ENCODE peak calls at places on chromosomes 16 and 17, in eight cellular contexts. D, C, F, B, R, W, Q and H are unnamed samples.

GRCh38 chr17:68579194-68579900 is 21.8 kb downstream of the FAM20A start:
- DNase-seq in C (no peak), D (no peak), W (no peak), Q (no peak), F (no peak), B (no peak), R (no peak), H (no peak)

GRCh38 chr16:72723781-72724180 is 324.1 kb downstream of the ZFHX3 start:
- DNase-seq in B (no peak), C (no peak), R (no peak), Q (no peak), W (no peak), D (no peak), F (no peak), H (no peak)

GRCh38 chr17:82400830-82401229 is 17.3 kb upstream of the HEXD start:
- DNase-seq in Q (peak; percentile 23), C (no peak), R (no peak), W (no peak), F (no peak), B (no peak), D (no peak), H (no peak)

GRCh38 chr17:79935197-79935844 is 96.1 kb upstream of the CBX4 start:
- DNase-seq in C (no peak), R (no peak), B (no peak), W (no peak), Q (no peak), D (no peak), F (no peak), H (no peak)

GRCh38 chr17:17645961-17646360 is 35.3 kb upstream of the RAI1 start:
- DNase-seq in C (no peak), D (no peak), F (no peak), W (no peak), R (no peak), B (no peak), Q (no peak), H (no peak)

GRCh38 chr17:11506635-11507034 is 91.6 kb upstream of the DNAH9 start:
- DNase-seq in F (no peak), R (no peak), D (no peak), W (peak; percentile 2), Q (no peak), B (no peak), C (peak; percentile 9), H (no peak)

GRCh38 chr16:22728167-22728836 is 85.7 kb upstream of the HS3ST2 start:
- DNase-seq in C (no peak), W (no peak), B (no peak), Q (no peak), F (no peak), D (no peak), R (peak; percentile 2), H (no peak)

GRCh38 chr16:76800196-76800595 is 390.8 kb upstream of the MON1B start:
- DNase-seq in R (no peak), F (no peak), Q (no peak), B (no peak), C (no peak), W (no peak), D (no peak), H (no peak)

GRCh38 chr16:86877108-86877507 is 298.8 kb downstream of the FOXL1 start:
- DNase-seq in D (no peak), B (no peak), C (no peak), F (no peak), W (no peak), R (no peak), Q (no peak), H (no peak)

GRCh38 chr16:54291107-54291980 is 4.8 kb upstream of the IRX3 start:
- DNase-seq in F (no peak), B (no peak), R (no peak), C (no peak), Q (no peak), D (no peak), W (no peak), H (no peak)

GRCh38 chr16:57637424-57637823 is 9.0 kb downstream of the ADGRG1 start:
- DNase-seq in C (no peak), W (peak; percentile 84), F (peak; percentile 16), Q (no peak), B (peak; percentile 40), R (no peak), D (no peak), H (no peak)

GRCh38 chr17:63436523-63437110 is 9.5 kb downstream of the CYB561 start:
- DNase-seq in R (no peak), F (no peak), Q (no peak), B (no peak), C (peak; percentile 71), W (peak; percentile 75), D (no peak), H (peak; percentile 23)

GRCh38 chr17:29292071-29292991 is 1.6 kb downstream of the NUFIP2 start:
- DNase-seq in F (peak; percentile 70), D (peak; percentile 21), Q (peak; percentile 30), B (peak; percentile 27), C (peak; percentile 54), W (peak; percentile 61), R (peak; percentile 34), H (peak; percentile 59)

GRCh38 chr17:78476149-78476548 is 97.7 kb downstream of the PGS1 start:
- DNase-seq in D (no peak), Q (no peak), B (no peak), C (no peak), F (no peak), R (no peak), W (no peak), H (no peak)

GRCh38 chr16:17370233-17371013 is 100.3 kb downstream of the XYLT1 start:
- DNase-seq in Q (no peak), F (no peak), W (peak; percentile 37), C (no peak), D (no peak), B (no peak), R (no peak), H (no peak)

GRCh38 chr17:80371196-80371595 is 43.8 kb upstream of the ENDOV start:
- DNase-seq in D (no peak), F (no peak), Q (no peak), W (no peak), C (no peak), R (no peak), B (no peak), H (no peak)